ENCODE peak calls at places on chromosomes 1 and 21, in five cellular contexts. G, X, Q, J and K are unnamed samples. For H3K27me3, the result is how much of the 10 kb centered on the place peaks cover.

GRCh38 chr21:45225041-45225740 is 62.5 kb downstream of the POFUT2 start:
- DNase-seq in X (no peak), Q (no peak), J (no peak), G (no peak), K (no peak)

GRCh38 chr21:45408271-45408791 is 3.4 kb downstream of the COL18A1 start:
- DNase-seq in J (no peak), Q (no peak), X (peak), G (no peak), K (no peak)

GRCh38 chr1:110890474-110891196 is 17.7 kb downstream of the CD53 start:
- DNase-seq in J (no peak), X (no peak), G (no peak), Q (no peak), K (no peak)

GRCh38 chr1:223006794-223007193 is 136.3 kb downstream of the TLR5 start:
- DNase-seq in Q (no peak), X (no peak), G (no peak), J (no peak), K (no peak)

GRCh38 chr1:238063454-238063853 is 172.7 kb upstream of the ZP4 start:
- DNase-seq in Q (peak), X (no peak), G (peak), J (no peak), K (no peak)

GRCh38 chr21:31730687-31731111 is 1.2 kb downstream of the SCAF4 start:
- DNase-seq in J (peak), G (peak), Q (no peak), X (no peak), K (no peak)

GRCh38 chr1:189538271-189538670 is 939.4 kb downstream of the BRINP3 start:
- DNase-seq in J (no peak), G (no peak), Q (no peak), X (no peak), K (no peak)

GRCh38 chr1:156075158-156075557 is 7.1 kb downstream of the MEX3A start:
- DNase-seq in J (no peak), G (no peak), X (no peak), Q (no peak), K (no peak)

GRCh38 chr21:17466166-17466565 is 46.7 kb upstream of the CXADR start:
- DNase-seq in G (peak), J (no peak), Q (no peak), X (no peak), K (no peak)

GRCh38 chr1:119116725-119117124 is 23.7 kb downstream of the WARS2 start:
- DNase-seq in G (no peak), X (no peak), Q (no peak), J (no peak), K (no peak)

DNA sequence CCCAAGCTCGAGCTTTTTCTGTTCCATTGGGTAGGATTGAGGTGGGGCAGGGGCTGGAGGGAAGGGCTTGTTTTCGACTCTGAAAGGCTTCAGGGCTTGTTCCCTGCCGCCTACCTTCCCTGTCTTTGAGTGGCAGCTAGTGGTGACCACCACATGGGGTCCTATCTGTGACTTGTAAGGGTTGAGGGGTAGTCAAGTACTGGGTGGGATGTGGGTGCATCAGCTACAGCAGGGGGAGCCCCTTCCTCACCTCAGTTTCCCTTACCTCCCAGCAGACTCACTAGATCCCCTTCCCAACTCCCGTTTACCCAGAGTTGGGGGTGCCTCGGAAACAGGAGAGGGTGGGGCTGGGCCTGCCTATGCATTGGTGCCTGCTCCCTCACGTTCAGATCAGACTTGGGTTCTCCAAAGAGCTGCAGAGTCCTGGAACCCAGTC is 5.9 kb downstream of the FOXO6 start:
- DNase-seq in X (no peak), Q (no peak), G (no peak), J (no peak), K (no peak)
- H3K27me3 ChIP-seq in X (under half), Q (under half), G (under half), J (under half), K (under half)

GRCh38 chr1:183124259-183124658 is 61.8 kb upstream of the LAMC2 start:
- DNase-seq in G (no peak), X (no peak), Q (peak), J (no peak), K (no peak)
- H3K27me3 ChIP-seq in G (under half), X (under half), Q (under half), J (under half), K (under half)

DNA sequence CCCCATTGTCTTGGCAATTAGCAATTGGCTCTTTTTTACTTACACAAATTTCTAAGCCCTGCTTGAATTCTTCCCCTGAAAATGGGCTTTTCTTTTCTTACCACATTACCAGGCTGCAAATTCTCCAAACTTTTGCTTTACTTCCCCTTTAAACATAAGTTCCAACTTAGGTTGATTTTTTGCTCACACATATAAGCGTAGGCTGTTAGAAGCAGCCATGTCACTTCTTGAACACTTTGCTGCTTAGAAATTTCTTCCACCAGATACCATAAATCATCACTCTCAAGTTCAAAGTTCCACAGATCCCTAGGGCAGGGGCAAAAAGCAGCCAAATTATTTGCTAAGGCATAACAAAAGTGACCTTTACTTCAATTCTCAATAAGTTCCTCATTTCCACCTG is 35.4 kb upstream of the KCNH1 start:
- DNase-seq in J (no peak), X (no peak), G (no peak), Q (no peak), K (no peak)
- H3K27me3 ChIP-seq in J (under half), X (under half), G (under half), Q (under half), K (under half)

GRCh38 chr1:31653761-31654160 is 9.1 kb upstream of the PEF1 start:
- DNase-seq in G (no peak), J (no peak), X (no peak), Q (no peak), K (no peak)
- H3K27me3 ChIP-seq in G (under half), J (under half), X (under half), Q (under half), K (under half)

GRCh38 chr1:200034821-200035396 is 7.4 kb downstream of the NR5A2 start:
- DNase-seq in X (no peak), G (no peak), J (peak), Q (no peak), K (no peak)
- H3K27me3 ChIP-seq in X (under half), G (half or more), J (under half), Q (half or more), K (half or more)

GRCh38 chr1:20485527-20486456 is at the start of gene CAMK2N1:
- DNase-seq in X (peak), Q (peak), G (peak), J (peak), K (peak)
- H3K27me3 ChIP-seq in X (under half), Q (under half), G (under half), J (under half), K (half or more)

GRCh38 chr1:153907134-153907533 is 15.6 kb downstream of the GATAD2B start:
- DNase-seq in J (no peak), Q (no peak), G (no peak), X (no peak), K (no peak)
- H3K27me3 ChIP-seq in J (under half), Q (under half), G (under half), X (under half), K (under half)